ENCODE peak calls at places on chromosome 20, in four cellular contexts. U is pancreas; B is psoas muscle; W is activated CD8-positive, alpha-beta T cell treated with anti-CD3 and anti-CD28 coated beads for 36 hours. H is an unnamed sample.

GRCh38 chr20:1203630-1204029 is 376 bp downstream of the C20orf202 start:
- ATAC-seq in U (no peak), W (no peak), B (no peak), H (no peak)

GRCh38 chr20:19251958-19252669 is 39.7 kb downstream of the SLC24A3 start:
- ATAC-seq in W (no peak), B (no peak), U (no peak), H (no peak)

GRCh38 chr20:38979842-38980241 is 17.7 kb downstream of the DHX35 start:
- ATAC-seq in B (peak), W (no peak), U (no peak), H (no peak)

GRCh38 chr20:36541227-36542018 is at the start of gene MYL9:
- ATAC-seq in U (peak), B (peak), W (peak), H (peak)

GRCh38 chr20:58829531-58829941 is 21.2 kb downstream of the GNAS-AS1 start:
- ATAC-seq in U (peak), W (no peak), B (peak), H (no peak)

GRCh38 chr20:38286586-38287502 is 17.1 kb upstream of the BPI start:
- ATAC-seq in U (peak), B (no peak), W (no peak), H (peak)

GRCh38 chr20:5835870-5836269 is 85.7 kb downstream of the SHLD1 start:
- ATAC-seq in W (peak), U (peak), B (no peak), H (no peak)

GRCh38 chr20:64219202-64219601 is 36.3 kb upstream of the PCMTD2 start:
- ATAC-seq in U (no peak), W (no peak), B (no peak), H (no peak)

GRCh38 chr20:47359533-47360206 is 3.2 kb upstream of the ZMYND8 start:
- ATAC-seq in U (peak), B (peak), W (no peak), H (no peak)

GRCh38 chr20:24637941-24638340 is 168.5 kb downstream of the SYNDIG1 start:
- ATAC-seq in B (no peak), U (no peak), W (no peak), H (no peak)

GRCh38 chr20:34808583-34808982 is 16.9 kb downstream of the NCOA6 start:
- ATAC-seq in B (no peak), W (no peak), U (no peak), H (no peak)

GRCh38 chr20:20658123-20658522 is 54.3 kb downstream of the RALGAPA2 start:
- ATAC-seq in W (no peak), U (no peak), B (no peak), H (no peak)

GRCh38 chr20:10225439-10226080 is 6.9 kb downstream of the SNAP25 start:
- ATAC-seq in B (no peak), W (no peak), U (no peak), H (no peak)
- TF ChIP-seq CTCF in B (no peak), W (no peak), U (no peak), H (no peak)

GRCh38 chr20:54980321-54980960 is 505.0 kb downstream of the DOK5 start:
- ATAC-seq in W (no peak), B (no peak), U (peak), H (no peak)
- TF ChIP-seq CTCF in W (no peak), B (peak), U (no peak), H (peak)

DNA sequence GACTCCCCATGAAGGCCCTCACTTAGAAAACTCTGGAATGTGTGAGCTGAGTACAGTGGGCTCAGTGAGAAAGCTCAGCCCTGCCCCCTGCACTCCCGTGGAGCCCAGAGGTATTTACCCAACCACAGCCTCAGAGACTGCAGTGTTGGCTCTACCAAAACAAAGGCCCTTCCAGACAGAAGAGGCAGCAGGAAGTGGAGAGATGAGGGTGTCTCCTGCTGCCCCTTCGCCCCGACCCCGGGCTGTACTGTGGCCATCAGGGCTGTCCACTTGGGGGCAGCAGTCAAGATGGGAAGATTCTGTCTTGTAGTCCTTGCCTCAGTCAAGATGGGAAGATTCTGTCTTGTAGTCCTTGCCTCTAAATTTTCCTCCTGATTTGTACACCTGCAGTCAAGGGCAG is 341.3 kb downstream of the TAF4 start:
- ATAC-seq in W (no peak), U (no peak), B (no peak), H (no peak)
- TF ChIP-seq CTCF in W (no peak), U (no peak), B (no peak), H (no peak)

GRCh38 chr20:50717974-50718761 is 13.2 kb upstream of the PARD6B start:
- ATAC-seq in U (no peak), B (no peak), W (no peak), H (no peak)
- TF ChIP-seq CTCF in U (no peak), B (no peak), W (no peak), H (no peak)

GRCh38 chr20:22506827-22507226 is 77.5 kb downstream of the FOXA2 start:
- ATAC-seq in W (no peak), B (no peak), U (no peak), H (no peak)

GRCh38 chr20:22509090-22509938 is 75.1 kb downstream of the FOXA2 start:
- ATAC-seq in W (no peak), U (no peak), B (no peak), H (no peak)

GRCh38 chr20:22508426-22508825 is 75.9 kb downstream of the FOXA2 start:
- ATAC-seq in W (no peak), U (no peak), B (no peak), H (no peak)

GRCh38 chr20:22504829-22505377 is 79.5 kb downstream of the FOXA2 start:
- ATAC-seq in U (no peak), B (no peak), W (no peak), H (no peak)

DNA sequence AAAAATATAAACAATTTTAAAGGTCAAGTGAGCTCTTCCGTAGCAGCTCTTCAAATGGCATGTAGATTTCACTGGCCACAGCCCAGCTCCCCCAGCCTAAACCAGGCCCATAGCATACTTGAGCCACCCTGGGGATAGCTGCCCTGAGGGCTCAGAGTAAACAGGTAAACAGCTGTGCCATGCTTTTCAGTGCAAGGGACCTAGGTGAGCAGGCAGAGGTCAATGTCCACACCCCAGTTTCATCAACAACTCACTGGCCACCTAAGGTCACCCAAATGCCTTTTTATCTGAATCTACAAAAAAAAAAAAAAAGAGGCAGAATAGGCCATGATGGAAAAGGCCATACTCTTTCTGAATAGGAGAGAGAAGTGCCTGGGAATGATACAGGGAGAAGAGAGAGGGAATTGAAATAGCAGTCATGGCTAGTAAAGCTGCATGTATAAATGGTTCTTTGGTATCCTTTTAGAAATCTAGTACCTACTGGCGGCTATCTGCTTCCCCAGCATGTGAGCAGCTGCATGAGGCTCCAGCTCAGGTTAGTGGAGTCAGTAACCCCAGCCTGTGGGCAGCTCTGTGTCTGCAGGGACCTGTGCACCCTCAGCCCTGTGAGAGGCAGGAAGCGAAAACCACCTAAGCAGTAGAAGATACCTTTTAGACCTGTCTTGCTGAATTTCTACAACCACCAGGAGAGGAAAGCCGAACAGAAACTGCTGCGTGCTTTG is 77.0 kb downstream of the FOXA2 start:
- ATAC-seq in U (no peak), B (no peak), W (no peak), H (no peak)
- TF ChIP-seq CTCF in U (no peak), B (no peak), W (no peak), H (no peak)

DNA sequence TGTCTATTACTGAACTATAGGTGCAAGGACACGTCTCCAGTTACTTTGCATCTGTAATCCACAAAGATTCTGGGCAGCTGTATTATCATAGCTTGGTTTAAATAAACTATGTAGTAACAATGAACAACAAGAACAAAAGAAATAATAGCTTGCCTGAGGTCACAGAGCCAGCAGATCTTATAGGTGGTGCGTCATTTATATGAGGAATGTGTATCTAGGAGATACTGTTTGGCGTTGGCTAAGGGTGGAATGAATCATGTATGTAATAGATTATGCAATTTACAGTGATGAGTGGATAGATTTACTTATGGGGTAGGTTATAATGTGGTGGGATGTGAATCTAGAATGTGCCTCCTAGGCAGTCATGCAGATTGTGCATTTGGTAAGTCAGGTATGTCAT is 42.8 kb downstream of the HNF4A start:
- ATAC-seq in W (no peak), B (no peak), U (no peak), H (no peak)
- TF ChIP-seq CTCF in W (no peak), B (no peak), U (no peak), H (no peak)

GRCh38 chr20:57051096-57051495 is 215.3 kb downstream of the BMP7 start:
- ATAC-seq in U (no peak), B (no peak), W (no peak), H (no peak)

GRCh38 chr20:57049298-57049697 is 217.1 kb downstream of the BMP7 start:
- ATAC-seq in U (no peak), W (no peak), B (no peak), H (no peak)

GRCh38 chr20:57048027-57048869 is 218.2 kb downstream of the BMP7 start:
- ATAC-seq in U (peak), B (no peak), W (no peak), H (no peak)

GRCh38 chr20:57043669-57044268 is 222.7 kb downstream of the BMP7 start:
- ATAC-seq in U (no peak), B (no peak), W (no peak), H (no peak)

GRCh38 chr20:57047281-57048026 is 219.0 kb downstream of the BMP7 start:
- ATAC-seq in U (no peak), B (no peak), W (no peak), H (no peak)
- TF ChIP-seq CTCF in U (no peak), B (no peak), W (no peak), H (no peak)

GRCh38 chr20:50113420-50114224 is 672 bp upstream of the UBE2V1 start:
- ATAC-seq in B (no peak), U (no peak), W (no peak), H (no peak)

GRCh38 chr20:50115041-50115512 is 2.1 kb upstream of the UBE2V1 start:
- ATAC-seq in W (no peak), U (no peak), B (no peak), H (no peak)

GRCh38 chr20:50111829-50112495 is 988 bp downstream of the UBE2V1 start:
- ATAC-seq in W (no peak), U (no peak), B (no peak), H (no peak)

GRCh38 chr20:50111120-50111828 is 1.7 kb downstream of the UBE2V1 start:
- ATAC-seq in U (peak), W (peak), B (peak), H (no peak)

DNA sequence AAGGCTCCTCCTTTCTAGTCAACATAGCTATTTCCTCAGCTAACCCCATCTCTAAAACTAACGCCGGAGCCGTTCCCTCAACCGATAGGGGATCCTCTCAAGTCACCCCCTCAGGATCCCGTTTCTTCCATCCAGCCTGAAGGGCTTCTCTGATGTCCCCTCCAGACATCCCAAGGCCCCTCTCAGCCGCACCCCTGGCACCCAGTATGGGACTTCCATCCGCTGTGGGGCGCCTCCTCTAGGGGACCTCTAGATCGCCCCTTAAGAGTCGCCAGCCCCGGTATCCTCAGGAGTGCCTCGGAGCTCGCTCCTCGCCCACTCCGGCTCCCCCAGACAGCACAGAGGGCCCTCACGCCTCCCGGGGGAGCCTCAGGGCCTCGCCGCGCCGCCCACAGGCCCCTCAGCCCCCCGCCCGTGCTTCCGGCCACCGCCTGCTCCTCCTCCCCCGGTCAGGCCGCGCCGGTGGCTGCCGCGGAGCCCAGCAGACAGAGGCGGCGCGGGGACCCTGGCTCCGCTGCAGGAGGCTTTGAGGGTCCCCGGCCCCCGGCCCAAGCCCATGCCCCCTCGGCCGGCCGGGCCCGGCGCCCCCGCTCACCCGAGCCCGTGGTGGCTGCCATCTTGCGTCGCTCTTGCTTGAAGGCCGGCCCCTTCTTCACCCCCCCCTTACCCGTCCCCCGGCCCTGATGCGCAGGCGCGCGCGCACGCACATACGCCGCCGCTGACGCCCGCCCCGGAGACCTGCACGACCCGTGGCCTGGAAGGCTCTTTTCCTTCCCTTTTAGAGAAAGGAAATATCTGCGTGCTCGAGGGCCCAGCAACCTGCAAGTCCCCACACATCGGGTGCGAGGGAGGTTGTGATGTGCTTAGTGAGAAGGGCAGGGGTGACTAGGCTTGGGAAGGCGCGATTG is at the start of gene UBE2V1:
- ATAC-seq in B (peak), W (peak), U (peak), H (peak)
- TF ChIP-seq CTCF in B (peak), W (peak), U (no peak), H (peak)

GRCh38 chr20:8244637-8245036 is 112.6 kb downstream of the PLCB1 start:
- ATAC-seq in B (peak), U (peak), W (no peak), H (peak)
- TF ChIP-seq CTCF in B (no peak), U (no peak), W (no peak), H (no peak)

DNA sequence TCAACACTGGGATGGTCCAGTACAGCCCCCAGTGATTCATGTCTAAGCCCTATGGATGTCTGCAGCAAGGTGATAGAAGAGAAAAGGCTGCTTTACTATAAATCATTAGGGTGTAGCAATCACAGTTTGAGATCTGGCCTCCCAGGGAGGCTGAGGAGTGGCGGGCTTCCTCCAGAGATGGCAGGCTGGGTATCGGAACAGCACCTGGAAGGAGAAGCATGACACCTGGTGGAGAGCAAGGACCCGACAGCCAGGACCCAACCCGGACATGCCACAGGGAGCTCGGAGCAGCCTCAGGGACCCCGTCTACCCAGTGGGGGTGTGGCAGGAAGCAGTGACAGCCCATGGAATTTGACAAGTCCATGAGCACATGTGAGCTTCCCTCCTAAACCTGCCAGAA is 114.8 kb upstream of the CD93 start:
- ATAC-seq in B (peak), W (no peak), U (peak), H (no peak)
- TF ChIP-seq CTCF in B (peak), W (no peak), U (peak), H (no peak)

H was measured in gastroesophageal sphincter.